ENCODE peak calls at places on chromosomes 2 and 18, in four cellular contexts. U, M, J and Q are unnamed samples.

GRCh38 chr2:236449167-236449586 is 120.4 kb upstream of the ACKR3 start:
- DNase-seq in M (peak; percentile 39), U (no peak), J (no peak), Q (no peak)

GRCh38 chr18:39198376-39198775 is 1632.8 kb upstream of the CELF4 start:
- DNase-seq in M (peak; percentile 57), J (no peak), U (peak; percentile 21), Q (no peak)

GRCh38 chr2:3188405-3188946 is 189.1 kb downstream of the EIPR1 start:
- DNase-seq in J (no peak), M (no peak), U (no peak), Q (no peak)

GRCh38 chr2:70937866-70938579 is 2.3 kb downstream of the ATP6V1B1 start:
- DNase-seq in U (no peak), M (no peak), J (peak; percentile 52), Q (peak; percentile 75)

GRCh38 chr2:175815537-175815936 is 186.5 kb downstream of the LNPK start:
- DNase-seq in U (no peak), M (peak; percentile 55), J (no peak), Q (no peak)

GRCh38 chr2:62705859-62706720 is 577 bp downstream of the EHBP1 start:
- DNase-seq in J (peak; percentile 86), U (peak; percentile 30), M (peak; percentile 49), Q (peak; percentile 87)

GRCh38 chr2:145690183-145690582 is 1170.3 kb upstream of the ZEB2 start:
- DNase-seq in M (peak; percentile 49), J (no peak), U (peak; percentile 85), Q (no peak)

GRCh38 chr18:27599202-27599829 is 414.2 kb upstream of the CHST9 start:
- DNase-seq in U (peak; percentile 65), M (peak; percentile 41), J (no peak), Q (no peak)

GRCh38 chr2:142973160-142973821 is 95.8 kb downstream of the KYNU start:
- DNase-seq in U (no peak), J (no peak), M (peak; percentile 78), Q (no peak)

GRCh38 chr2:170505631-170506270 is 209.4 kb upstream of the SP5 start:
- DNase-seq in M (no peak), J (no peak), U (peak; percentile 76), Q (no peak)

GRCh38 chr2:194870974-194871535 is 786.0 kb upstream of the SLC39A10 start:
- DNase-seq in M (no peak), U (no peak), J (no peak), Q (no peak)

DNA sequence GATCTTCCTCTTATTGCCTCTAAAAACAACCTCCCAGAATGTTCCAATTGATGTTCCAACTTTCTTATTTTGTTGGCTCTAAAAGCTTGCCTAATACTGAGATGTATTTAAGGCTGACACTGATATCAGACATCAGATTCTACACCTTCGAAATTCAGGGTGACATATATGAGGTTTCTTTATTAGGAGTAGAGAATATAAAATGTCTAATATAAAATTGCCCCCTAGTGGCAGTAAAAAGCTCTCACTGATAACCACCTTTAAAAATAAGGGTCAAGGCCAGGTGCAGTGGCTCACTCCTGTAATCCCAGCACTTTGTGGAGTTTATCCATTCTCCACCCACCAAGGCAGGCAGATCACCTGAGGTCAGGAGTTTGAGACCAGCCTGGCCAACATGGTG is 789.7 kb upstream of the SLC39A10 start:
- DNase-seq in J (no peak), M (peak; percentile 8), U (peak; percentile 7), Q (no peak)
- TF ChIP-seq CTCF in J (no peak), M (peak; percentile 44), U (peak; percentile 52), Q (peak; percentile 53)

DNA sequence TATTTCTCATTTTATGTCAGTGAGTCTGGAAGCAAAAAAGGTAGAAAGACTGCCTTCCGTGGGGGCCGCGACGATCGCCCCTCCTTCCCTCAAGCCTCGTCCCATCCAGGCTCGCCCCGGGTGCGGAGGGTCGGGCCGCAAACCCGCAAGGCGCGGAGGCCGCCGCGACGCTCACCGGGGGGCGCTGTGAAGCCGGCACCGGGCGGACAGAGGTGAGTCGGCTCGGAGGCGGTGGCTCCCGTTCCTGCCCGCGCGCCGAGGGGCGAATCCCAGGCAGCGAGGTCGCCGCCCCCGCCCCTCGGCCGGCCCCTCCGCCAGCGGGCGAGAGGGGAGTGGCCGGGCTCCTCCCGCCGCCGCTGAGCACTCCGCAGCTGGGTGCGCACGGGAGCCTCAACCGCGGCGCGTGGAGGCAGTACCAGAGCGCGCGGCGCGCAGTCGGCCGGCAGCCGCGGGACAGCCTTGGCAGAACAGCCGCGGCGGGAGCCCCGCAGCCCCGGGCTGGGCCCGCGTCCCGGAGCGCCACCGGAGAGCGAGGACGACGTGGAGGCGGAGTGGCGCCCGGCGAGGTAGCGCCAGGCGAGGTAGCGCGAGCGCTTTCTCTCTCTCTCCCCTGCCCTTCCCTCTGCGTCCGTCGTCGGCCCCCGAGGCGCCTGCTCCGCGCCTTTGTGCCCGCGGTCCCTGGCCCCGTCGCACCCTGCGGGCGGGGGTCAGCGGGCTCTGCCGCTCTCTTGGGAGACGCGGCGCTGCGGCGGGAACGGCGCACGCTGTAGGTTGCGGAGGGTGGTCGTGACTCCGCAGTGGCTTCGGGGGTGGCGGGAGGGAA is at the start of gene MYO1B:
- DNase-seq in M (peak; percentile 89), J (peak; percentile 79), U (peak; percentile 59), Q (peak; percentile 87)
- TF ChIP-seq CTCF in M (peak; percentile 33), J (peak; percentile 58), U (peak; percentile 24), Q (peak; percentile 64)

GRCh38 chr2:220674033-220674432 is 898.1 kb downstream of the EPHA4 start:
- DNase-seq in U (no peak), M (no peak), J (no peak), Q (no peak)
- TF ChIP-seq CTCF in U (peak; percentile 24), M (peak; percentile 1), J (no peak), Q (no peak)

GRCh38 chr2:159518321-159519005 is 97.9 kb downstream of the BAZ2B start:
- DNase-seq in M (peak; percentile 64), J (no peak), U (peak; percentile 29), Q (no peak)
- TF ChIP-seq CTCF in M (no peak), J (no peak), U (no peak), Q (no peak)